ENCODE peak calls at places on chromosomes 5 and 9, in four cellular contexts. One of them, this sample, is unnamed.

GRCh38 chr9:111896942-111897830 is 572 bp downstream of the UGCG start:
- DNase-seq in heart right ventricle: peak
- DNase-seq in ELF-1: peak
- DNase-seq in ecto neural progenitor cell: no peak
- DNase-seq in this sample: no peak

GRCh38 chr5:16687898-16688297 is 71.1 kb upstream of the RETREG1 start:
- DNase-seq in ecto neural progenitor cell: no peak
- DNase-seq in heart right ventricle: no peak
- DNase-seq in ELF-1: no peak
- DNase-seq in this sample: no peak

GRCh38 chr5:24539625-24540024 is 105.2 kb downstream of the CDH10 start:
- DNase-seq in ecto neural progenitor cell: no peak
- DNase-seq in heart right ventricle: no peak
- DNase-seq in ELF-1: no peak
- DNase-seq in this sample: no peak

GRCh38 chr9:132879443-132880310 is 979 bp downstream of the SPACA9 start:
- DNase-seq in ecto neural progenitor cell: no peak
- DNase-seq in heart right ventricle: no peak
- DNase-seq in ELF-1: no peak
- DNase-seq in this sample: no peak

GRCh38 chr9:77018058-77019009 is 1.1 kb upstream of the FOXB2 start:
- DNase-seq in ELF-1: peak
- DNase-seq in heart right ventricle: no peak
- DNase-seq in ecto neural progenitor cell: peak
- DNase-seq in this sample: no peak

GRCh38 chr5:118017536-118017935 is 970.8 kb downstream of the DTWD2 start:
- DNase-seq in heart right ventricle: no peak
- DNase-seq in ecto neural progenitor cell: no peak
- DNase-seq in ELF-1: no peak
- DNase-seq in this sample: no peak

GRCh38 chr5:158819840-158820620 is 279.7 kb downstream of the EBF1 start:
- DNase-seq in ecto neural progenitor cell: no peak
- DNase-seq in heart right ventricle: no peak
- DNase-seq in ELF-1: no peak
- DNase-seq in this sample: peak

GRCh38 chr5:74432240-74432639 is 208.3 kb downstream of the ENC1 start:
- DNase-seq in ecto neural progenitor cell: no peak
- DNase-seq in ELF-1: no peak
- DNase-seq in heart right ventricle: no peak
- DNase-seq in this sample: no peak

GRCh38 chr5:176620333-176620981 is 9.9 kb downstream of the SNCB start:
- DNase-seq in heart right ventricle: no peak
- DNase-seq in ELF-1: no peak
- DNase-seq in ecto neural progenitor cell: no peak
- DNase-seq in this sample: peak

GRCh38 chr9:16626577-16627130 is 243.8 kb downstream of the BNC2 start:
- DNase-seq in heart right ventricle: no peak
- DNase-seq in ecto neural progenitor cell: peak
- DNase-seq in ELF-1: peak
- DNase-seq in this sample: no peak

GRCh38 chr9:84206801-84207200 is 133.8 kb downstream of the SLC28A3 start:
- DNase-seq in ecto neural progenitor cell: no peak
- DNase-seq in heart right ventricle: no peak
- DNase-seq in ELF-1: no peak
- DNase-seq in this sample: no peak

GRCh38 chr5:122842016-122842580 is 3.3 kb upstream of the SNX24 start:
- DNase-seq in heart right ventricle: no peak
- DNase-seq in ecto neural progenitor cell: no peak
- DNase-seq in ELF-1: no peak
- DNase-seq in this sample: no peak

GRCh38 chr9:85466834-85467233 is 274.9 kb downstream of the AGTPBP1 start:
- DNase-seq in ecto neural progenitor cell: no peak
- DNase-seq in heart right ventricle: no peak
- DNase-seq in ELF-1: no peak
- DNase-seq in this sample: no peak

GRCh38 chr9:112249277-112249676 is 74.2 kb upstream of the SUSD1 start:
- DNase-seq in ecto neural progenitor cell: no peak
- DNase-seq in ELF-1: no peak
- DNase-seq in heart right ventricle: no peak
- DNase-seq in this sample: peak

GRCh38 chr5:103569313-103570060 is 6.9 kb upstream of the NUDT12 start:
- DNase-seq in ecto neural progenitor cell: no peak
- DNase-seq in ELF-1: no peak
- DNase-seq in heart right ventricle: no peak
- DNase-seq in this sample: no peak

GRCh38 chr5:67983251-67983941 is 232.2 kb upstream of the PIK3R1 start:
- DNase-seq in ELF-1: no peak
- DNase-seq in ecto neural progenitor cell: no peak
- DNase-seq in heart right ventricle: no peak
- DNase-seq in this sample: no peak

This sample was measured in CD4-positive, CD25-positive, alpha-beta regulatory T cell.